ENCODE peak calls at places on chromosomes 4 and X, in nine cellular contexts. Z is T-helper 9 cell; M is AG08395; Q is central memory CD4-positive, alpha-beta T cell; O is mesothelial cell of epicardium; L is amygdala; E is non-pigmented ciliary epithelial cell; N is activated CD8-positive, alpha-beta memory T cell treated with anti-CD3 and anti-CD28 coated beads, Interleukin-2, amount 50 U/mL, for 48 hours; U is NCI-H1092. A is an unnamed sample.

GRCh38 chrX:47662144-47662657 is 3.2 kb upstream of the UXT start:
- DNase-seq in N (no peak), Q (no peak), U (no peak), O (no peak), E (peak; percentile 65), Z (no peak), M (peak; percentile 70), L (no peak), A (peak; percentile 78)

GRCh38 chrX:71993371-71993770 is 82.7 kb downstream of the NHSL2 start:
- DNase-seq in L (no peak), N (no peak), E (no peak), O (no peak), M (no peak), Q (no peak), Z (no peak), U (no peak), A (no peak)

GRCh38 chr4:94523617-94524016 is 71.9 kb downstream of the PDLIM5 start:
- DNase-seq in Q (no peak), N (no peak), Z (no peak), U (no peak), L (no peak), M (no peak), O (no peak), E (no peak), A (no peak)

GRCh38 chr4:181656748-181657147 is 586.5 kb upstream of the TENM3 start:
- DNase-seq in U (no peak), O (no peak), Q (no peak), N (no peak), M (no peak), L (no peak), Z (no peak), E (no peak), A (no peak)

GRCh38 chr4:61011051-61011450 is 189.1 kb upstream of the ADGRL3 start:
- DNase-seq in M (no peak), Q (no peak), U (no peak), Z (no peak), N (no peak), O (no peak), E (no peak), L (no peak), A (no peak)

GRCh38 chr4:81421346-81422218 is 50.1 kb downstream of the RASGEF1B start:
- DNase-seq in N (no peak), O (no peak), U (no peak), Z (no peak), Q (no peak), M (no peak), E (no peak), L (no peak), A (no peak)

GRCh38 chr4:18343581-18343980 is 322.0 kb upstream of the LCORL start:
- DNase-seq in M (no peak), N (no peak), Q (no peak), O (no peak), U (no peak), Z (no peak), L (no peak), E (no peak), A (no peak)

GRCh38 chr4:167239627-167240026 is 5.3 kb upstream of the SPOCK3 start:
- DNase-seq in N (no peak), M (no peak), U (no peak), Z (no peak), O (no peak), E (no peak), L (no peak), Q (no peak), A (no peak)

GRCh38 chr4:42819863-42820514 is 72.5 kb upstream of the GRXCR1 start:
- DNase-seq in O (no peak), N (no peak), M (no peak), E (no peak), L (no peak), Z (no peak), Q (no peak), U (no peak), A (no peak)

GRCh38 chr4:184937030-184937710 is 81.1 kb upstream of the HELT start:
- DNase-seq in N (no peak), L (no peak), E (no peak), O (no peak), Q (no peak), Z (no peak), U (no peak), M (no peak), A (no peak)

GRCh38 chr4:74631338-74631737 is 163.0 kb downstream of the BTC start:
- DNase-seq in Q (no peak), U (no peak), Z (no peak), O (no peak), M (no peak), L (no peak), E (no peak), N (no peak), A (no peak)

GRCh38 chrX:13748486-13748885 is 13.9 kb downstream of the OFD1 start:
- DNase-seq in Z (no peak), M (no peak), N (no peak), O (no peak), U (no peak), L (no peak), Q (no peak), E (no peak), A (no peak)

GRCh38 chr4:45662996-45663395 is 460.9 kb downstream of the GABRG1 start:
- DNase-seq in Z (no peak), N (no peak), U (no peak), L (no peak), Q (no peak), M (no peak), O (peak; percentile 73), E (peak; percentile 49), A (no peak)

GRCh38 chr4:7427326-7428260 is 7.1 kb downstream of the PSAPL1 start:
- DNase-seq in O (peak; percentile 35), M (no peak), Q (no peak), N (peak; percentile 36), Z (no peak), E (no peak), L (no peak), U (no peak), A (no peak)

GRCh38 chrX:69238960-69239231 is 73.6 kb upstream of the PJA1 start:
- DNase-seq in M (no peak), O (no peak), N (no peak), Z (no peak), Q (no peak), U (peak; percentile 77), L (no peak), E (no peak), A (no peak)

GRCh38 chrX:133495464-133496391 is 80.4 kb upstream of the GPC4 start:
- DNase-seq in U (no peak), M (peak; percentile 67), L (no peak), Z (no peak), E (no peak), O (peak; percentile 60), Q (no peak), N (no peak), A (peak; percentile 9)

GRCh38 chr4:111546881-111547280 is 598.4 kb upstream of the FAM241A start:
- DNase-seq in U (no peak), O (no peak), L (no peak), Q (no peak), E (no peak), M (no peak), N (no peak), Z (no peak), A (no peak)

GRCh38 chr4:112847781-112848180 is 201.7 kb upstream of the ANK2 start:
- DNase-seq in M (no peak), Q (no peak), O (no peak), U (no peak), Z (no peak), E (no peak), N (no peak), L (no peak), A (no peak)

GRCh38 chr4:6568689-6569332 is 6.2 kb upstream of the MAN2B2 start:
- DNase-seq in E (peak; percentile 56), O (no peak), Z (no peak), L (no peak), N (no peak), U (no peak), M (peak; percentile 52), Q (no peak), A (no peak)

GRCh38 chr4:151688003-151688784 is 72.6 kb downstream of the GATB start:
- DNase-seq in Z (no peak), Q (no peak), N (no peak), E (no peak), L (no peak), O (peak; percentile 44), M (peak; percentile 10), U (no peak), A (no peak)

GRCh38 chr4:176838611-176839411 is 46.1 kb upstream of the VEGFC start:
- DNase-seq in N (no peak), M (peak; percentile 78), O (no peak), U (no peak), L (no peak), Q (no peak), Z (no peak), E (no peak), A (peak; percentile 58)

GRCh38 chr4:147749811-147750321 is 18.0 kb downstream of the ARHGAP10 start:
- DNase-seq in N (no peak), U (peak; percentile 17), M (no peak), O (no peak), Z (no peak), E (no peak), Q (no peak), L (no peak), A (no peak)

GRCh38 chr4:123284166-123284565 is 112.4 kb upstream of the SPRY1 start:
- DNase-seq in Z (no peak), O (no peak), L (no peak), N (no peak), M (no peak), Q (no peak), U (no peak), E (no peak), A (no peak)

GRCh38 chr4:168693750-168694470 is 197.1 kb downstream of the PALLD start:
- DNase-seq in N (no peak), E (no peak), L (no peak), Q (no peak), M (no peak), O (no peak), Z (no peak), U (no peak), A (no peak)

GRCh38 chrX:20437678-20438077 is 171.0 kb upstream of the RPS6KA3 start:
- DNase-seq in N (no peak), Q (peak; percentile 35), M (no peak), Z (no peak), E (no peak), U (no peak), O (no peak), L (no peak), A (no peak)

GRCh38 chr4:38013461-38014366 is 53.5 kb downstream of the PTTG2 start:
- DNase-seq in L (no peak), O (no peak), U (peak; percentile 5), Z (no peak), Q (no peak), M (peak; percentile 18), E (no peak), N (no peak), A (no peak)

GRCh38 chr4:80237992-80238391 is 28.5 kb upstream of the FGF5 start:
- DNase-seq in O (no peak), Z (no peak), U (no peak), Q (no peak), E (peak; percentile 92), L (no peak), N (no peak), M (peak; percentile 78), A (peak; percentile 86)

GRCh38 chrX:13938053-13938765 is 91.5 kb downstream of the GEMIN8 start:
- DNase-seq in L (peak; percentile 7), U (peak; percentile 32), N (peak; percentile 43), M (peak; percentile 12), O (peak; percentile 39), Q (no peak), Z (no peak), E (no peak), A (no peak)

GRCh38 chrX:56928546-56928945 is 66.8 kb downstream of the SPIN3 start:
- DNase-seq in L (no peak), U (no peak), O (no peak), Z (no peak), M (peak; percentile 10), E (no peak), Q (no peak), N (no peak), A (no peak)

GRCh38 chrX:40558590-40558989 is 22.2 kb upstream of the ATP6AP2 start:
- DNase-seq in Q (no peak), E (no peak), O (no peak), L (no peak), U (no peak), M (no peak), N (no peak), Z (no peak), A (no peak)

GRCh38 chr4:123488916-123489315 is 92.3 kb downstream of the SPRY1 start:
- DNase-seq in Q (no peak), U (no peak), M (peak; percentile 49), Z (no peak), O (no peak), E (peak; percentile 71), L (no peak), N (no peak), A (no peak)

A was measured in BJ.